ENCODE peak calls at places on chromosomes 4 and X, in eight cellular contexts. One of them, this sample, is unnamed.

GRCh38 chr4:126192506-126192905 is 877.8 kb downstream of the FAT4 start:
- DNase-seq in stimulated activated CD8-positive, alpha-beta memory T cell treated with anti-CD3 and anti-CD28 coated beads, Interleukin-15, amount 100 ng/mL, for 4 hours: no peak
- DNase-seq in GM12865: no peak
- DNase-seq in cardiac muscle cell: no peak
- DNase-seq in spleen: no peak
- DNase-seq in G401: no peak
- DNase-seq in T-helper 2 cell: no peak
- DNase-seq in substantia nigra: no peak
- DNase-seq in this sample: no peak

GRCh38 chr4:8278421-8279287 is 9.1 kb downstream of the HTRA3 start:
- DNase-seq in cardiac muscle cell: no peak
- DNase-seq in stimulated activated CD8-positive, alpha-beta memory T cell treated with anti-CD3 and anti-CD28 coated beads, Interleukin-15, amount 100 ng/mL, for 4 hours: no peak
- DNase-seq in T-helper 2 cell: no peak
- DNase-seq in GM12865: no peak
- DNase-seq in spleen: peak; percentile 48
- DNase-seq in substantia nigra: no peak
- DNase-seq in G401: no peak
- DNase-seq in this sample: no peak

GRCh38 chrX:109966246-109966645 is 36.7 kb upstream of the TMEM164 start:
- DNase-seq in GM12865: no peak
- DNase-seq in G401: no peak
- DNase-seq in spleen: no peak
- DNase-seq in T-helper 2 cell: no peak
- DNase-seq in substantia nigra: no peak
- DNase-seq in cardiac muscle cell: no peak
- DNase-seq in stimulated activated CD8-positive, alpha-beta memory T cell treated with anti-CD3 and anti-CD28 coated beads, Interleukin-15, amount 100 ng/mL, for 4 hours: no peak
- DNase-seq in this sample: no peak

GRCh38 chr4:126772662-126773061 is 860.1 kb upstream of the INTU start:
- DNase-seq in spleen: no peak
- DNase-seq in substantia nigra: no peak
- DNase-seq in G401: no peak
- DNase-seq in T-helper 2 cell: no peak
- DNase-seq in cardiac muscle cell: peak; percentile 19
- DNase-seq in stimulated activated CD8-positive, alpha-beta memory T cell treated with anti-CD3 and anti-CD28 coated beads, Interleukin-15, amount 100 ng/mL, for 4 hours: no peak
- DNase-seq in GM12865: no peak
- DNase-seq in this sample: no peak

GRCh38 chr4:150037251-150037856 is 40.9 kb upstream of the DCLK2 start:
- DNase-seq in T-helper 2 cell: no peak
- DNase-seq in stimulated activated CD8-positive, alpha-beta memory T cell treated with anti-CD3 and anti-CD28 coated beads, Interleukin-15, amount 100 ng/mL, for 4 hours: no peak
- DNase-seq in substantia nigra: no peak
- DNase-seq in cardiac muscle cell: no peak
- DNase-seq in GM12865: no peak
- DNase-seq in G401: no peak
- DNase-seq in spleen: no peak
- DNase-seq in this sample: no peak

GRCh38 chrX:154607370-154607769 is 11.7 kb downstream of the CTAG1B start:
- DNase-seq in T-helper 2 cell: no peak
- DNase-seq in substantia nigra: no peak
- DNase-seq in stimulated activated CD8-positive, alpha-beta memory T cell treated with anti-CD3 and anti-CD28 coated beads, Interleukin-15, amount 100 ng/mL, for 4 hours: no peak
- DNase-seq in G401: no peak
- DNase-seq in cardiac muscle cell: no peak
- DNase-seq in GM12865: no peak
- DNase-seq in spleen: no peak
- DNase-seq in this sample: no peak

GRCh38 chrX:137428251-137428661 is 137.7 kb upstream of the ZIC3 start:
- DNase-seq in spleen: no peak
- DNase-seq in substantia nigra: no peak
- DNase-seq in GM12865: no peak
- DNase-seq in G401: no peak
- DNase-seq in cardiac muscle cell: peak; percentile 9
- DNase-seq in stimulated activated CD8-positive, alpha-beta memory T cell treated with anti-CD3 and anti-CD28 coated beads, Interleukin-15, amount 100 ng/mL, for 4 hours: no peak
- DNase-seq in T-helper 2 cell: no peak
- DNase-seq in this sample: peak; percentile 43

GRCh38 chrX:103063191-103063845 is 653 bp downstream of the BEX1 start:
- DNase-seq in stimulated activated CD8-positive, alpha-beta memory T cell treated with anti-CD3 and anti-CD28 coated beads, Interleukin-15, amount 100 ng/mL, for 4 hours: no peak
- DNase-seq in GM12865: no peak
- DNase-seq in cardiac muscle cell: peak; percentile 61
- DNase-seq in T-helper 2 cell: no peak
- DNase-seq in spleen: no peak
- DNase-seq in substantia nigra: no peak
- DNase-seq in G401: peak; percentile 75
- DNase-seq in this sample: peak; percentile 9

GRCh38 chr4:634599-634985 is 9.2 kb downstream of the PDE6B start:
- DNase-seq in stimulated activated CD8-positive, alpha-beta memory T cell treated with anti-CD3 and anti-CD28 coated beads, Interleukin-15, amount 100 ng/mL, for 4 hours: no peak
- DNase-seq in GM12865: no peak
- DNase-seq in T-helper 2 cell: no peak
- DNase-seq in G401: no peak
- DNase-seq in spleen: peak; percentile 52
- DNase-seq in cardiac muscle cell: no peak
- DNase-seq in substantia nigra: no peak
- DNase-seq in this sample: no peak

GRCh38 chr4:102781570-102781969 is 20.8 kb upstream of the MANBA start:
- DNase-seq in spleen: no peak
- DNase-seq in G401: no peak
- DNase-seq in cardiac muscle cell: no peak
- DNase-seq in stimulated activated CD8-positive, alpha-beta memory T cell treated with anti-CD3 and anti-CD28 coated beads, Interleukin-15, amount 100 ng/mL, for 4 hours: no peak
- DNase-seq in GM12865: no peak
- DNase-seq in substantia nigra: no peak
- DNase-seq in T-helper 2 cell: no peak
- DNase-seq in this sample: no peak

GRCh38 chr4:73589887-73590801 is 30.1 kb downstream of the RASSF6 start:
- DNase-seq in cardiac muscle cell: no peak
- DNase-seq in GM12865: peak; percentile 83
- DNase-seq in G401: no peak
- DNase-seq in stimulated activated CD8-positive, alpha-beta memory T cell treated with anti-CD3 and anti-CD28 coated beads, Interleukin-15, amount 100 ng/mL, for 4 hours: no peak
- DNase-seq in spleen: no peak
- DNase-seq in T-helper 2 cell: no peak
- DNase-seq in substantia nigra: no peak
- DNase-seq in this sample: peak; percentile 27

GRCh38 chrX:153494541-153495361 is at the start of gene BGN:
- DNase-seq in stimulated activated CD8-positive, alpha-beta memory T cell treated with anti-CD3 and anti-CD28 coated beads, Interleukin-15, amount 100 ng/mL, for 4 hours: no peak
- DNase-seq in substantia nigra: peak; percentile 16
- DNase-seq in T-helper 2 cell: no peak
- DNase-seq in GM12865: no peak
- DNase-seq in cardiac muscle cell: peak; percentile 44
- DNase-seq in G401: no peak
- DNase-seq in spleen: no peak
- DNase-seq in this sample: no peak

GRCh38 chr4:80365928-80366327 is 30.4 kb downstream of the CFAP299 start:
- DNase-seq in T-helper 2 cell: peak; percentile 28
- DNase-seq in stimulated activated CD8-positive, alpha-beta memory T cell treated with anti-CD3 and anti-CD28 coated beads, Interleukin-15, amount 100 ng/mL, for 4 hours: peak; percentile 22
- DNase-seq in cardiac muscle cell: peak; percentile 66
- DNase-seq in GM12865: peak; percentile 57
- DNase-seq in G401: peak; percentile 75
- DNase-seq in spleen: no peak
- DNase-seq in substantia nigra: no peak
- DNase-seq in this sample: peak; percentile 53

GRCh38 chr4:163988391-163988790 is 493.9 kb downstream of the TMA16 start:
- DNase-seq in T-helper 2 cell: no peak
- DNase-seq in GM12865: no peak
- DNase-seq in spleen: no peak
- DNase-seq in stimulated activated CD8-positive, alpha-beta memory T cell treated with anti-CD3 and anti-CD28 coated beads, Interleukin-15, amount 100 ng/mL, for 4 hours: no peak
- DNase-seq in G401: no peak
- DNase-seq in substantia nigra: no peak
- DNase-seq in cardiac muscle cell: no peak
- DNase-seq in this sample: no peak

GRCh38 chr4:25867781-25868180 is 5.0 kb upstream of the SEL1L3 start:
- DNase-seq in stimulated activated CD8-positive, alpha-beta memory T cell treated with anti-CD3 and anti-CD28 coated beads, Interleukin-15, amount 100 ng/mL, for 4 hours: no peak
- DNase-seq in substantia nigra: no peak
- DNase-seq in cardiac muscle cell: no peak
- DNase-seq in T-helper 2 cell: no peak
- DNase-seq in spleen: no peak
- DNase-seq in G401: no peak
- DNase-seq in GM12865: no peak
- DNase-seq in this sample: no peak

GRCh38 chr4:81632581-81633247 is 161.0 kb upstream of the RASGEF1B start:
- DNase-seq in GM12865: no peak
- DNase-seq in G401: no peak
- DNase-seq in substantia nigra: no peak
- DNase-seq in cardiac muscle cell: no peak
- DNase-seq in spleen: no peak
- DNase-seq in T-helper 2 cell: no peak
- DNase-seq in stimulated activated CD8-positive, alpha-beta memory T cell treated with anti-CD3 and anti-CD28 coated beads, Interleukin-15, amount 100 ng/mL, for 4 hours: no peak
- DNase-seq in this sample: no peak

GRCh38 chrX:29318051-29318450 is 730.8 kb downstream of the IL1RAPL1 start:
- DNase-seq in spleen: no peak
- DNase-seq in T-helper 2 cell: no peak
- DNase-seq in stimulated activated CD8-positive, alpha-beta memory T cell treated with anti-CD3 and anti-CD28 coated beads, Interleukin-15, amount 100 ng/mL, for 4 hours: no peak
- DNase-seq in GM12865: no peak
- DNase-seq in substantia nigra: no peak
- DNase-seq in G401: no peak
- DNase-seq in cardiac muscle cell: no peak
- DNase-seq in this sample: no peak

GRCh38 chrX:11540532-11541377 is 125.0 kb downstream of the ARHGAP6 start:
- DNase-seq in substantia nigra: no peak
- DNase-seq in stimulated activated CD8-positive, alpha-beta memory T cell treated with anti-CD3 and anti-CD28 coated beads, Interleukin-15, amount 100 ng/mL, for 4 hours: no peak
- DNase-seq in spleen: no peak
- DNase-seq in cardiac muscle cell: no peak
- DNase-seq in GM12865: peak; percentile 88
- DNase-seq in G401: no peak
- DNase-seq in T-helper 2 cell: no peak
- DNase-seq in this sample: peak; percentile 7

GRCh38 chr4:188956566-188956965 is 817.3 kb downstream of the TRIML1 start:
- DNase-seq in G401: no peak
- DNase-seq in stimulated activated CD8-positive, alpha-beta memory T cell treated with anti-CD3 and anti-CD28 coated beads, Interleukin-15, amount 100 ng/mL, for 4 hours: no peak
- DNase-seq in GM12865: no peak
- DNase-seq in cardiac muscle cell: no peak
- DNase-seq in spleen: no peak
- DNase-seq in substantia nigra: no peak
- DNase-seq in T-helper 2 cell: no peak
- DNase-seq in this sample: no peak

GRCh38 chr4:154559141-154559841 is 3.5 kb upstream of the FGB start:
- DNase-seq in T-helper 2 cell: no peak
- DNase-seq in substantia nigra: no peak
- DNase-seq in G401: no peak
- DNase-seq in cardiac muscle cell: peak; percentile 49
- DNase-seq in spleen: no peak
- DNase-seq in GM12865: peak; percentile 64
- DNase-seq in stimulated activated CD8-positive, alpha-beta memory T cell treated with anti-CD3 and anti-CD28 coated beads, Interleukin-15, amount 100 ng/mL, for 4 hours: no peak
- DNase-seq in this sample: peak; percentile 25

GRCh38 chrX:78822157-78822683 is 74.7 kb downstream of the LPAR4 start:
- DNase-seq in substantia nigra: no peak
- DNase-seq in spleen: no peak
- DNase-seq in cardiac muscle cell: no peak
- DNase-seq in stimulated activated CD8-positive, alpha-beta memory T cell treated with anti-CD3 and anti-CD28 coated beads, Interleukin-15, amount 100 ng/mL, for 4 hours: no peak
- DNase-seq in T-helper 2 cell: no peak
- DNase-seq in G401: no peak
- DNase-seq in GM12865: no peak
- DNase-seq in this sample: no peak

GRCh38 chrX:154430916-154431315 is 2.4 kb downstream of the ATP6AP1 start:
- DNase-seq in T-helper 2 cell: no peak
- DNase-seq in spleen: no peak
- DNase-seq in GM12865: no peak
- DNase-seq in G401: no peak
- DNase-seq in cardiac muscle cell: no peak
- DNase-seq in stimulated activated CD8-positive, alpha-beta memory T cell treated with anti-CD3 and anti-CD28 coated beads, Interleukin-15, amount 100 ng/mL, for 4 hours: no peak
- DNase-seq in substantia nigra: no peak
- DNase-seq in this sample: no peak

GRCh38 chr4:84499065-84499982 is at the start of gene NKX6-1:
- DNase-seq in G401: no peak
- DNase-seq in spleen: no peak
- DNase-seq in cardiac muscle cell: peak; percentile 92
- DNase-seq in T-helper 2 cell: no peak
- DNase-seq in stimulated activated CD8-positive, alpha-beta memory T cell treated with anti-CD3 and anti-CD28 coated beads, Interleukin-15, amount 100 ng/mL, for 4 hours: no peak
- DNase-seq in GM12865: no peak
- DNase-seq in substantia nigra: peak; percentile 54
- DNase-seq in this sample: no peak

This sample was measured in GM13977.